ENCODE peak calls at places on chromosomes 4 and X, in nine cellular contexts. H is HCT116, E is stomach, P is spleen, N is endothelial cell of umbilical vein, J is K562, C is Panc1, U is GM23338, L is suprapubic skin. O is an unnamed sample.

GRCh38 chr4:22014222-22014741 is 65.7 kb upstream of the KCNIP4 start:
- DNase-seq in H (no peak), E (no peak), P (no peak), N (no peak), J (no peak), C (no peak), U (no peak), L (no peak), O (no peak)

GRCh38 chrX:47500541-47500940 is 17.5 kb upstream of the ZNF41 start:
- DNase-seq in H (no peak), E (no peak), P (no peak), N (no peak), J (no peak), C (no peak), U (no peak), L (no peak), O (no peak)

GRCh38 chrX:148500428-148501120 is at the start of gene AFF2:
- DNase-seq in H (no peak), E (peak; percentile 28), P (peak; percentile 88), N (peak; percentile 11), J (no peak), C (no peak), U (peak; percentile 55), L (no peak), O (no peak)

GRCh38 chr4:153643406-153644016 is 40.6 kb upstream of the TLR2 start:
- DNase-seq in H (peak; percentile 46), E (no peak), P (no peak), N (peak; percentile 56), J (peak; percentile 54), C (no peak), U (peak; percentile 47), L (no peak), O (no peak)

GRCh38 chr4:170106899-170107298 is 17.1 kb upstream of the AADAT start:
- DNase-seq in H (no peak), E (no peak), P (no peak), N (no peak), J (no peak), C (no peak), U (no peak), L (no peak), O (no peak)

GRCh38 chr4:85486425-85487101 is 11.6 kb downstream of the ARHGAP24 start:
- DNase-seq in H (no peak), E (no peak), P (no peak), N (no peak), J (no peak), C (no peak), U (no peak), L (no peak), O (no peak)

GRCh38 chrX:14073561-14073960 is 43.9 kb upstream of the GEMIN8 start:
- DNase-seq in H (no peak), E (no peak), P (no peak), N (no peak), J (no peak), C (no peak), U (no peak), L (no peak), O (peak; percentile 4)

GRCh38 chrX:34521563-34521962 is 135.5 kb downstream of the TMEM47 start:
- DNase-seq in H (no peak), E (no peak), P (no peak), N (peak; percentile 51), J (no peak), C (no peak), U (peak; percentile 52), L (no peak), O (no peak)

GRCh38 chr4:2935762-2936743 is 27.2 kb downstream of the NOP14 start:
- DNase-seq in H (peak; percentile 69), E (peak; percentile 27), P (peak; percentile 69), N (no peak), J (no peak), C (peak; percentile 84), U (no peak), L (peak; percentile 78), O (no peak)

GRCh38 chrX:74133156-74133796 is 170.7 kb upstream of the ZCCHC13 start:
- DNase-seq in H (peak; percentile 10), E (no peak), P (no peak), N (peak; percentile 39), J (peak; percentile 44), C (peak; percentile 27), U (peak; percentile 81), L (no peak), O (peak; percentile 25)

GRCh38 chr4:37663552-37663951 is 22.6 kb downstream of the RELL1 start:
- DNase-seq in H (no peak), E (no peak), P (no peak), N (no peak), J (no peak), C (no peak), U (no peak), L (no peak), O (no peak)

DNA sequence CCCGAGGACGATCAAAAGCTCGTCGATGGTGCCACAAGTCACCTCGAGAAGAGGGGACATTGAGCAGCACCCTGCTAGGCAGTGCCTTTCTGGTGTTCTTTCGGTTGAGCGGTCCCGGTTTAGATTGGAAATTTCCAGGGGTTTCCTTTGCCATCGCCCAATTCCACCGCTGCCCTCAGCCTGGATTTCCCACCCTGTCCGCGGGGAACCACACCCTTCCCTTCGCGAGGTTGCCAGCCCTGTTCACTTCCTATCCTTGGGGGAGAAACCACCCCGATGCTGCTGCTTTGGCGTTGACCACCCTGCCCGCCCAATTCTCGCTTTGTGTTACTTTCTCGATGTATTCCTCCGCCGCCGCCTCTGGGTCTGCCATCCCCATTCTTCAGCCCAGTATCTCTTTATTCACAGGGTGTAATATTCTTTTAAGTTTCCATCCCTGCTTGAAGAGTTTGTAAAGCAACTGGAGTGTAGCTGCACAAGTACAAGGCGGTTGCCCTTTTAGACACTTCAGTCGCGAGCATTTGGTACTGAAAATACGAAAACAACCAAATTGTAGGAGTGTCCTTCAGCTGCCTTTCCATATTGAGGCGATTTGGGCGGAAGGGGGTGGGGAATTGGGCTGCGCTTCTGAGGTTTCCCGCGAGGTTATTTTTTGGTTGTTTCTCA is 1.1 kb downstream of the OGT start:
- DNase-seq in H (no peak), E (peak; percentile 34), P (peak; percentile 84), N (peak; percentile 52), J (peak; percentile 25), C (no peak), U (peak; percentile 53), L (peak; percentile 72), O (peak; percentile 22)
- TF ChIP-seq POLR2AphosphoS5 in H (no peak), E (no peak), P (peak; percentile 42), N (no peak), J (no peak), C (no peak), U (no peak), L (no peak), O (peak; percentile 6)

GRCh38 chrX:134000260-134001245 is 15.2 kb upstream of the GPC3 start:
- DNase-seq in H (no peak), E (no peak), P (no peak), N (no peak), J (no peak), C (no peak), U (no peak), L (no peak), O (no peak)

GRCh38 chrX:134002921-134003615 is 17.7 kb upstream of the GPC3 start:
- DNase-seq in H (no peak), E (no peak), P (no peak), N (no peak), J (no peak), C (no peak), U (no peak), L (no peak), O (no peak)

GRCh38 chrX:133999013-133999705 is 13.8 kb upstream of the GPC3 start:
- DNase-seq in H (no peak), E (no peak), P (no peak), N (no peak), J (no peak), C (no peak), U (no peak), L (no peak), O (no peak)

GRCh38 chrX:134006484-134007161 is 21.2 kb upstream of the GPC3 start:
- DNase-seq in H (no peak), E (no peak), P (no peak), N (no peak), J (no peak), C (no peak), U (no peak), L (no peak), O (no peak)

DNA sequence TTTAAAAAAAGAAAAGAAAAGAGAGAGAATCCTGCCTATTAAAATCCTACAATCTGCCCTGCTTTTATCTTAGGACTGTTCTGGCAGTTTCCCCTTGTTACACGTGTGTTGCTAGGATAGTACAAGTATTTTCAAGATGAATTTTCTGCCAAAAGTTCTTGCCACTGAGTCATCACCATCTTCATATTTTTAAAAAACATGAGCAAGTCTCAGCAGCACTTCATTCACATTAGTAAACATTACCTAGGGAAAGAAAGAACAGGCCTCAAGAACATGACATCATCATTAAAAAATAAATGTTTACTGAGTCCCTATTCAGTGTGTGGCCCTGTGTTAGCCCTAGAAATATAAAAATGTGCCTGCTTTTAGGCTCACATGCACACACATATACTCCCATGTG is 18.6 kb upstream of the GPC3 start:
- DNase-seq in H (no peak), E (no peak), P (no peak), N (no peak), J (no peak), C (no peak), U (no peak), L (no peak), O (peak; percentile 9)
- H3K4me1 ChIP-seq in H (no peaks in the 10 kb centered on the region), E (no peaks in the 10 kb centered on the region), P (no peaks in the 10 kb centered on the region), N (no peaks in the 10 kb centered on the region), J (no peaks in the 10 kb centered on the region), C (no peaks in the 10 kb centered on the region), U (no peaks in the 10 kb centered on the region), L (no peaks in the 10 kb centered on the region), O (no peaks in the 10 kb centered on the region)

GRCh38 chr4:156946508-156947197 is 24.9 kb downstream of the PDGFC start:
- DNase-seq in H (peak; percentile 93), E (no peak), P (no peak), N (peak; percentile 89), J (no peak), C (peak; percentile 93), U (no peak), L (no peak), O (no peak)
- TF ChIP-seq POLR2AphosphoS5 in H (peak; percentile 40), E (peak; percentile 33), P (no peak), N (peak; percentile 58), J (no peak), C (no peak), U (no peak), L (no peak), O (no peak)

GRCh38 chr4:140098481-140099132 is 55.4 kb downstream of the MAML3 start:
- DNase-seq in H (peak; percentile 64), E (no peak), P (no peak), N (peak; percentile 94), J (no peak), C (no peak), U (no peak), L (no peak), O (no peak)

GRCh38 chr4:140095694-140096482 is 58.1 kb downstream of the MAML3 start:
- DNase-seq in H (peak; percentile 62), E (no peak), P (no peak), N (peak; percentile 95), J (no peak), C (no peak), U (no peak), L (no peak), O (no peak)

GRCh38 chr4:140097572-140097971 is 56.4 kb downstream of the MAML3 start:
- DNase-seq in H (no peak), E (no peak), P (no peak), N (no peak), J (no peak), C (no peak), U (no peak), L (no peak), O (no peak)

GRCh38 chr4:140096483-140096861 is 57.5 kb downstream of the MAML3 start:
- DNase-seq in H (no peak), E (no peak), P (no peak), N (no peak), J (no peak), C (no peak), U (no peak), L (no peak), O (no peak)

GRCh38 chr4:140096921-140097320 is 57.1 kb downstream of the MAML3 start:
- DNase-seq in H (no peak), E (no peak), P (no peak), N (no peak), J (no peak), C (no peak), U (no peak), L (no peak), O (no peak)
- H3K4me1 ChIP-seq in H (peaks cover 61% of the 10 kb centered on the region), E (peaks cover 56% of the 10 kb centered on the region), P (peaks cover 92% of the 10 kb centered on the region), N (peaks cover 93% of the 10 kb centered on the region), J (no peaks in the 10 kb centered on the region), C (peaks cover 51% of the 10 kb centered on the region), U (peaks cover 36% of the 10 kb centered on the region), L (peaks cover 79% of the 10 kb centered on the region), O (peaks cover 21% of the 10 kb centered on the region)